ENCODE peak calls at places on chromosomes 5 and 9, in six cellular contexts. E, N, F, P, C and O are unnamed samples.
A peak's percentile ranks its signal among the peaks of the same experiment; 100 is the strongest.

GRCh38 chr5:109826426-109826825 is 136.7 kb downstream of the MAN2A1 start:
- DNase-seq in E (no peak), N (peak; percentile 91), F (no peak), P (no peak), C (no peak), O (no peak)

GRCh38 chr5:89300426-89300970 is 417.5 kb upstream of the MEF2C start:
- DNase-seq in E (no peak), N (peak; percentile 79), F (no peak), P (no peak), C (no peak), O (no peak)

GRCh38 chr5:151164687-151165392 is 7.3 kb upstream of the ANXA6 start:
- DNase-seq in E (peak; percentile 59), N (peak; percentile 90), F (peak; percentile 74), P (peak; percentile 69), C (peak; percentile 74), O (no peak)

GRCh38 chr9:107504585-107505455 is 15.3 kb upstream of the KLF4 start:
- DNase-seq in E (no peak), N (peak; percentile 92), F (no peak), P (peak; percentile 90), C (peak; percentile 79), O (peak; percentile 57)

GRCh38 chr5:131545856-131546255 is 89.2 kb downstream of the RAPGEF6 start:
- DNase-seq in E (no peak), N (peak; percentile 21), F (no peak), P (no peak), C (no peak), O (no peak)

GRCh38 chr5:173217626-173218397 is 17.2 kb downstream of the NKX2-5 start:
- DNase-seq in E (no peak), N (no peak), F (no peak), P (no peak), C (no peak), O (no peak)

GRCh38 chr9:3662671-3663070 is 136.9 kb upstream of the RFX3 start:
- DNase-seq in E (no peak), N (no peak), F (no peak), P (no peak), C (no peak), O (no peak)

GRCh38 chr5:76695336-76695735 is 20.6 kb upstream of the F2R start:
- DNase-seq in E (no peak), N (no peak), F (no peak), P (no peak), C (no peak), O (no peak)

GRCh38 chr9:94586316-94586715 is 7.3 kb downstream of the FBP2 start:
- DNase-seq in E (no peak), N (no peak), F (no peak), P (no peak), C (no peak), O (no peak)

GRCh38 chr5:171705830-171706229 is 79.8 kb upstream of the SMIM23 start:
- DNase-seq in E (no peak), N (no peak), F (no peak), P (no peak), C (no peak), O (no peak)

GRCh38 chr5:76082790-76083554 is at the start of gene SV2C:
- DNase-seq in E (no peak), N (no peak), F (no peak), P (no peak), C (no peak), O (peak; percentile 57)

GRCh38 chr5:35229076-35230042 is 928 bp downstream of the PRLR start:
- DNase-seq in E (no peak), N (peak; percentile 61), F (no peak), P (peak; percentile 58), C (peak; percentile 22), O (peak; percentile 64)

GRCh38 chr5:1445895-1446601 is 808 bp upstream of the SLC6A3 start:
- DNase-seq in E (no peak), N (no peak), F (peak; percentile 18), P (no peak), C (no peak), O (no peak)

GRCh38 chr5:116361171-116361967 is 213.3 kb downstream of the SEMA6A start:
- DNase-seq in E (no peak), N (no peak), F (peak; percentile 51), P (no peak), C (peak; percentile 33), O (peak; percentile 56)

GRCh38 chr5:27682600-27682999 is 644.2 kb upstream of the CDH9 start:
- DNase-seq in E (no peak), N (peak; percentile 40), F (no peak), P (peak; percentile 9), C (no peak), O (no peak)

GRCh38 chr5:106637275-106637674 is 1033.5 kb downstream of the EFNA5 start:
- DNase-seq in E (no peak), N (no peak), F (no peak), P (no peak), C (no peak), O (no peak)

GRCh38 chr9:83570359-83570758 is 32.2 kb upstream of the FRMD3 start:
- DNase-seq in E (no peak), N (peak; percentile 4), F (no peak), P (no peak), C (no peak), O (no peak)

GRCh38 chr5:1118738-1119137 is 6.9 kb upstream of the SLC12A7 start:
- DNase-seq in E (no peak), N (no peak), F (no peak), P (no peak), C (peak; percentile 62), O (peak; percentile 82)

GRCh38 chr5:125558466-125558865 is 812.0 kb upstream of the ZNF608 start:
- DNase-seq in E (no peak), N (no peak), F (no peak), P (no peak), C (no peak), O (no peak)

GRCh38 chr9:93475856-93476255 is 22.5 kb upstream of the FAM120AOS start:
- DNase-seq in E (no peak), N (no peak), F (no peak), P (no peak), C (no peak), O (no peak)

GRCh38 chr9:35594471-35594870 is 10.6 kb upstream of the TESK1 start:
- DNase-seq in E (no peak), N (no peak), F (no peak), P (no peak), C (no peak), O (no peak)

GRCh38 chr5:56638061-56638621 is 177.2 kb upstream of the MAP3K1 start:
- DNase-seq in E (no peak), N (no peak), F (no peak), P (peak; percentile 94), C (peak; percentile 80), O (no peak)

GRCh38 chr9:89999176-89999533 is 394.3 kb downstream of the GADD45G start:
- DNase-seq in E (no peak), N (peak; percentile 55), F (no peak), P (no peak), C (peak; percentile 92), O (peak; percentile 81)

GRCh38 chr9:135774794-135775525 is 73.0 kb downstream of the KCNT1 start:
- DNase-seq in E (no peak), N (no peak), F (no peak), P (no peak), C (no peak), O (no peak)

GRCh38 chr9:17018001-17018491 is 116.8 kb upstream of the CNTLN start:
- DNase-seq in E (no peak), N (no peak), F (no peak), P (no peak), C (peak; percentile 9), O (no peak)

GRCh38 chr5:73747696-73748380 is 121.8 kb downstream of the ARHGEF28 start:
- DNase-seq in E (no peak), N (no peak), F (no peak), P (no peak), C (no peak), O (no peak)

GRCh38 chr5:67771221-67771620 is 444.3 kb upstream of the PIK3R1 start:
- DNase-seq in E (no peak), N (no peak), F (no peak), P (no peak), C (no peak), O (no peak)

GRCh38 chr5:150613991-150614650 is 26.3 kb upstream of the SYNPO start:
- DNase-seq in E (no peak), N (no peak), F (no peak), P (no peak), C (no peak), O (no peak)

GRCh38 chr9:126860077-126860756 is at the start of gene ZBTB34:
- DNase-seq in E (peak; percentile 51), N (peak; percentile 47), F (peak; percentile 73), P (peak; percentile 35), C (peak; percentile 39), O (peak; percentile 86)

GRCh38 chr5:123610209-123610608 is 98.2 kb downstream of the CSNK1G3 start:
- DNase-seq in E (no peak), N (no peak), F (no peak), P (no peak), C (no peak), O (no peak)

GRCh38 chr9:1879501-1879900 is 135.6 kb upstream of the SMARCA2 start:
- DNase-seq in E (no peak), N (no peak), F (no peak), P (no peak), C (no peak), O (no peak)

GRCh38 chr5:78113689-78114088 is 180.8 kb downstream of the AP3B1 start:
- DNase-seq in E (no peak), N (no peak), F (no peak), P (no peak), C (no peak), O (no peak)
- H3K36me3 ChIP-seq in E (peaks cover 43% of the 10 kb centered on the region), N (no peaks in the 10 kb centered on the region), F (peaks cover 13% of the 10 kb centered on the region), P (peaks cover 6% of the 10 kb centered on the region), C (no peaks in the 10 kb centered on the region), O (no peaks in the 10 kb centered on the region)

GRCh38 chr5:148388692-148389091 is 4.9 kb downstream of the FBXO38 start:
- DNase-seq in E (no peak), N (no peak), F (no peak), P (no peak), C (no peak), O (no peak)
- H3K36me3 ChIP-seq in E (peaks cover 4% of the 10 kb centered on the region), N (peaks cover 2% of the 10 kb centered on the region), F (no peaks in the 10 kb centered on the region), P (no peaks in the 10 kb centered on the region), C (no peaks in the 10 kb centered on the region), O (no peaks in the 10 kb centered on the region)

GRCh38 chr5:179720222-179720621 is 12.4 kb upstream of the MAML1 start:
- DNase-seq in E (no peak), N (no peak), F (no peak), P (no peak), C (no peak), O (no peak)
- H3K36me3 ChIP-seq in E (peaks cover 85% of the 10 kb centered on the region), N (peaks cover 74% of the 10 kb centered on the region), F (peaks cover 88% of the 10 kb centered on the region), P (peaks cover 34% of the 10 kb centered on the region), C (peaks cover 37% of the 10 kb centered on the region), O (peaks cover 22% of the 10 kb centered on the region)

GRCh38 chr5:176408590-176408989 is 7.7 kb downstream of the CLTB start:
- DNase-seq in E (no peak), N (no peak), F (no peak), P (no peak), C (no peak), O (no peak)

GRCh38 chr5:176405656-176406435 is 10.5 kb downstream of the CLTB start:
- DNase-seq in E (no peak), N (no peak), F (no peak), P (no peak), C (no peak), O (peak; percentile 65)

GRCh38 chr5:176406436-176407052 is 9.8 kb downstream of the CLTB start:
- DNase-seq in E (no peak), N (peak; percentile 31), F (no peak), P (no peak), C (no peak), O (peak; percentile 42)

GRCh38 chr5:176409765-176410164 is 6.6 kb downstream of the CLTB start:
- DNase-seq in E (no peak), N (no peak), F (no peak), P (no peak), C (no peak), O (no peak)

GRCh38 chr5:176407456-176408244 is 8.7 kb downstream of the CLTB start:
- DNase-seq in E (no peak), N (no peak), F (no peak), P (no peak), C (no peak), O (no peak)
- H3K36me3 ChIP-seq in E (peaks cover 21% of the 10 kb centered on the region), N (peaks cover 11% of the 10 kb centered on the region), F (peaks cover 48% of the 10 kb centered on the region), P (peaks cover 2% of the 10 kb centered on the region), C (no peaks in the 10 kb centered on the region), O (no peaks in the 10 kb centered on the region)